ENCODE peak calls at places on chromosome 19, in seven cellular contexts. O is mucosa of descending colon, C is substantia nigra, K is colonic mucosa, S is endothelial cell, Q is hippocampal formation, T is SW480. B is an unnamed sample.

GRCh38 chr19:29878973-29879654 is 62.9 kb upstream of the URI1 start:
- DNase-seq in K (no peak), T (peak), Q (no peak), C (no peak), S (no peak), O (no peak), B (no peak)

GRCh38 chr19:38953677-38954076 is 21.9 kb downstream of the FBXO17 start:
- DNase-seq in T (no peak), K (no peak), Q (no peak), C (no peak), O (no peak), S (no peak), B (no peak)

GRCh38 chr19:35306473-35307246 is 14.7 kb downstream of the MAG start:
- DNase-seq in T (peak), C (no peak), S (peak), Q (no peak), K (no peak), O (no peak), B (no peak)

GRCh38 chr19:15479391-15480345 is at the start of gene PGLYRP2:
- DNase-seq in Q (peak), K (no peak), O (no peak), T (no peak), C (no peak), S (no peak), B (peak)

GRCh38 chr19:42114412-42114811 is 17.8 kb downstream of the POU2F2 start:
- DNase-seq in C (no peak), Q (no peak), T (no peak), O (no peak), S (no peak), K (no peak), B (no peak)

GRCh38 chr19:57103573-57104277 is 16.1 kb upstream of the USP29 start:
- DNase-seq in T (peak), K (peak), S (peak), O (peak), C (peak), Q (peak), B (peak)

GRCh38 chr19:2582984-2583956 is 107.3 kb downstream of the GADD45B start:
- DNase-seq in C (no peak), O (no peak), T (no peak), K (no peak), S (no peak), Q (no peak), B (no peak)

GRCh38 chr19:27776020-27776419 is 1436.9 kb downstream of the UQCRFS1 start:
- DNase-seq in C (no peak), K (no peak), O (no peak), Q (no peak), S (no peak), T (no peak), B (peak)

GRCh38 chr19:47417746-47418594 is 1.4 kb downstream of the MEIS3 start:
- DNase-seq in K (no peak), T (no peak), C (no peak), S (no peak), Q (no peak), O (no peak), B (no peak)

GRCh38 chr19:4233282-4233853 is 4.0 kb downstream of the EBI3 start:
- DNase-seq in T (no peak), Q (no peak), C (peak), O (peak), K (peak), S (peak), B (no peak)

GRCh38 chr19:48244289-48244688 is 11.4 kb downstream of the CARD8 start:
- DNase-seq in O (no peak), C (no peak), T (no peak), K (no peak), S (no peak), Q (no peak), B (peak)

GRCh38 chr19:52724701-52725514 is 9.9 kb downstream of the ZNF611 start:
- DNase-seq in T (no peak), O (no peak), Q (no peak), S (no peak), C (no peak), K (no peak), B (no peak)

GRCh38 chr19:1817553-1818179 is 5.6 kb upstream of the ATP8B3 start:
- DNase-seq in Q (no peak), K (no peak), O (peak), C (no peak), S (no peak), T (no peak), B (no peak)

GRCh38 chr19:3265432-3265831 is 41.0 kb downstream of the CELF5 start:
- DNase-seq in K (no peak), Q (no peak), T (no peak), C (no peak), O (no peak), S (no peak), B (no peak)

GRCh38 chr19:18685597-18686164 is 2.2 kb downstream of the CRTC1 start:
- DNase-seq in C (no peak), S (no peak), O (no peak), K (no peak), T (no peak), Q (no peak), B (no peak)

GRCh38 chr19:16940626-16941025 is 51.8 kb downstream of the F2RL3 start:
- DNase-seq in K (no peak), S (no peak), C (no peak), O (no peak), Q (no peak), T (no peak), B (no peak)

GRCh38 chr19:7280940-7281666 is 13.1 kb downstream of the INSR start:
- DNase-seq in C (no peak), K (no peak), O (no peak), T (no peak), Q (no peak), S (no peak), B (no peak)